ENCODE peak calls at places on chromosome 22, in ten cellular contexts. R is IMR-90, A is ovary, M is heart left ventricle, B is left lung, Y is PC-3, L is HCT116, X is pancreas, H is hepatocyte, U is transverse colon. G is an unnamed sample. For H3K4me1, the result is how much of the 10 kb centered on the place peaks cover.

GRCh38 chr22:39144101-39144815 is 8.2 kb downstream of the CBX7 start:
- DNase-seq in Y (peak), L (no peak), A (peak), M (no peak), H (peak), B (peak), U (peak), X (peak), R (peak), G (no peak)

GRCh38 chr22:45720875-45721378 is 49.3 kb downstream of the ATXN10 start:
- DNase-seq in Y (no peak), M (no peak), X (no peak), L (no peak), R (no peak), A (no peak), B (no peak), H (no peak), U (no peak), G (no peak)

GRCh38 chr22:21587803-21588611 is 20.5 kb downstream of the UBE2L3 start:
- DNase-seq in X (no peak), H (no peak), R (peak), M (no peak), U (peak), A (no peak), L (no peak), B (no peak), Y (no peak), G (no peak)

GRCh38 chr22:19902245-19902699 is 39.3 kb upstream of the COMT start:
- DNase-seq in H (no peak), X (no peak), Y (no peak), R (no peak), U (no peak), A (no peak), M (no peak), L (no peak), B (no peak), G (no peak)

GRCh38 chr22:26707581-26707980 is 50.2 kb downstream of the MIAT start:
- DNase-seq in X (no peak), A (no peak), Y (no peak), U (no peak), L (no peak), R (no peak), B (no peak), H (no peak), M (no peak), G (no peak)

GRCh38 chr22:47846206-47846605 is 1083.8 kb downstream of the TBC1D22A start:
- DNase-seq in Y (no peak), R (no peak), U (no peak), X (no peak), B (no peak), M (no peak), H (no peak), L (no peak), A (no peak), G (no peak)

GRCh38 chr22:49032821-49033220 is 794.9 kb downstream of the BRD1 start:
- DNase-seq in U (no peak), L (no peak), M (no peak), X (no peak), Y (no peak), A (no peak), H (no peak), R (no peak), B (no peak), G (no peak)

GRCh38 chr22:30872282-30873041 is 96.1 kb downstream of the MORC2 start:
- DNase-seq in H (no peak), R (no peak), Y (no peak), A (no peak), B (no peak), U (peak), X (no peak), L (no peak), M (peak), G (no peak)

GRCh38 chr22:38412435-38413084 is 42.4 kb downstream of the KCNJ4 start:
- DNase-seq in A (peak), R (no peak), Y (no peak), X (peak), H (peak), L (no peak), B (no peak), M (no peak), U (no peak), G (no peak)

GRCh38 chr22:19879996-19880785 is 25.5 kb upstream of the GNB1L start:
- DNase-seq in L (no peak), Y (no peak), A (no peak), M (peak), H (no peak), X (no peak), R (no peak), U (no peak), B (peak), G (peak)

GRCh38 chr22:39717099-39717498 is 146.5 kb downstream of the CACNA1I start:
- DNase-seq in L (no peak), B (no peak), U (no peak), Y (no peak), A (no peak), X (no peak), R (no peak), M (no peak), H (no peak), G (no peak)

GRCh38 chr22:21591695-21592094 is 24.2 kb downstream of the UBE2L3 start:
- DNase-seq in Y (peak), U (no peak), M (peak), H (no peak), R (no peak), A (no peak), B (peak), L (no peak), X (no peak), G (no peak)

GRCh38 chr22:18970180-18970947 is 34.3 kb upstream of the PRODH start:
- DNase-seq in H (peak), B (no peak), X (peak), U (no peak), R (no peak), M (peak), A (no peak), L (no peak), Y (no peak), G (peak)

GRCh38 chr22:19756288-19757128 is 4.1 kb upstream of the TBX1 start:
- DNase-seq in H (peak), L (peak), X (peak), Y (peak), A (no peak), U (peak), M (no peak), R (no peak), B (no peak), G (peak)

GRCh38 chr22:30970356-30970746 is 1.3 kb downstream of the TUG1 start:
- DNase-seq in Y (no peak), A (no peak), X (no peak), B (no peak), R (no peak), H (no peak), U (no peak), L (no peak), M (no peak), G (no peak)

GRCh38 chr22:46732041-46732379 is 6.0 kb downstream of the CERK start:
- DNase-seq in Y (no peak), M (no peak), X (no peak), U (no peak), H (no peak), B (no peak), A (no peak), L (no peak), R (no peak), G (no peak)
- H3K4me1 ChIP-seq in Y (under half), M (half or more), X (half or more), U (half or more), H (half or more), B (half or more), A (under half), L (under half), R (under half), G (under half)

GRCh38 chr22:33891455-33891854 is 28.8 kb downstream of the LARGE1 start:
- DNase-seq in U (no peak), X (no peak), H (no peak), A (no peak), B (no peak), Y (no peak), L (no peak), M (no peak), R (no peak), G (no peak)

GRCh38 chr22:33887173-33887572 is 33.1 kb downstream of the LARGE1 start:
- DNase-seq in Y (no peak), X (no peak), M (no peak), L (no peak), B (no peak), R (no peak), A (no peak), H (no peak), U (no peak), G (no peak)

GRCh38 chr22:33886696-33887095 is 33.6 kb downstream of the LARGE1 start:
- DNase-seq in B (no peak), L (no peak), Y (no peak), X (no peak), H (no peak), M (no peak), U (no peak), R (no peak), A (no peak), G (no peak)

GRCh38 chr22:33889748-33890147 is 30.5 kb downstream of the LARGE1 start:
- DNase-seq in R (no peak), M (no peak), U (no peak), B (no peak), X (no peak), A (no peak), Y (no peak), L (no peak), H (no peak), G (no peak)

DNA sequence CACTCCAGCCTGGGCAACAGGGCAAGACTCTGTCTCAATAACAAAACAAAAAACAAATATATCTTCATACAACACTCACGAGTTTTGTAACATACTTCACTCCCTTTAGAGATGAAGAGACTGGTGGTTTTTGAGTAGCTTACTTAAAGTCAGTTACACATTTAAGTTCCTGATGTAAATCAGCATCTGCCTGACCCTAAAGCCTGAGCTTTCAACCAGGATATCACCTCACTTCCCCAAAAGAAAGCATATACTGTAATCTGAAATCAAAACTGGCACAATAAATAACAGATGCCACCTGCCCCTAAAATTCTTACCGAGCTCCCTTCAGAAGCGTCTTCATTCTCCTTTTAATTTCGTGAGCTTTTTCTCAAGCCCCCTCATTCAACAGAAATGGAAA is 31.5 kb downstream of the LARGE1 start:
- DNase-seq in X (no peak), A (no peak), U (no peak), Y (no peak), R (no peak), M (no peak), B (no peak), L (no peak), H (no peak), G (no peak)
- H3K4me3 ChIP-seq in X (no peak), A (no peak), U (no peak), Y (no peak), R (no peak), M (no peak), B (no peak), L (no peak), H (no peak), G (no peak)

DNA sequence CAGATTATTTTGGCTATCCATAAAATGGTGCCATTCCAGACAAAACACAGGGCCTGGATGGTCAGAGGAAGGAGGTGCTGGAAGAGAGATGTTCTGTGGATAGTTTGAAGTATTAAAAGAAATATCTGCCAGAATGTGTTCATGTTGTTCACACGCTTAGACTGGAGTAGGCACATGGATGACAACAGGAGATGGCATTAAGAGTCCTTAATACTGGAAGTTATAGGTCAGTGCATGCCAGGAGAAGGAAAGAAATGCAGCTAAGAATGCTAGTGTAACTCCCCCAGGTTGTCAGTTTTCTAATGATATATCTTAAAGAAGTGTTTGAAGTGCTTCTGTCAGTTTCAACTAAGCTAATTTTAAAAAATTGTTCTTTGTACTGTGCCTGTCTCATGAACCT is 20.2 kb downstream of the KREMEN1 start:
- DNase-seq in L (no peak), B (no peak), R (no peak), U (no peak), Y (no peak), X (no peak), H (no peak), A (no peak), M (no peak), G (no peak)
- H3K4me1 ChIP-seq in L (under half), B (under half), R (under half), U (under half), Y (under half), X (under half), H (under half), A (under half), M (under half), G (under half)

DNA sequence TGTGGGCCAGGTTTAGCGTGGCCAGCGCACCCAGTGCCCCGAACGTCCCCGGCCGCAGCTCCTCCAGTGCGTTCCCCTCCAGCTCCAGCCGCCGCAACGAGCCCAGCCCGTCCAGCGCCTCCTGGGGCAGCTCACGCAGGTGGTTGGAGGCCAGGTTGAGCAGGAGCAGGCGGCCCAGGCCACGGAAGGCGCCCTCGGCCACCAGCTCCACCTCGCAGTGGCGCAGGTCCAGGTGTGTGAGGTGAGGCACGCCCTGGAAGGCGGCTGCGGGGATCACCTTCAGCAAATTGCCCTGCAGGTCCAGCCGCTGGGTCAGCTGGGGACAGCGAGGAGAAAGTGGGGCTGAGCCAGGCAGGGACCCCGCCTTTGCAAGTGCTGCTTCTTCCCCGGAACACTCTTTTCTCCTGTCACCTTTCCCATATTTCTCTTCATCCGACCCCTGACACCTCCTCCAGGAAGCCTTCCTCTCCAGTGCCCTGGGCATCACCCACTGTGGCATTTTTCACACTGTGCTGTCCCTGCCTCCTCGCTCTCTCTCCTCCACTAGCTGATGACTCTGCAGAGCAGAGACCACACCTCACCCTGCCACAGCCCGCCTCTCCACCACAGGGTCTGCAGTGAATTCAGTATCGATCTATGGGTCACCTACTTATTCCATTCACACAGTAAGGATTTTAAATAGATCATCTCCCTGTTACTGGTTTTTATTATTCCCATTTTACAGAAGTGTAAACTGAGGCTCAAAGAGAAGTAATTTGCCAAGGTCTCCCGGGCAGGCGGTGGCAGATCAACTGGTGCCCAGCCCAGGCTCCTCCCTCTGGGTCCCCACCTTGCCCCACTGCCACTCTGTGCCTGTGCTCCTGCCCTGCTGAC is 1.9 kb downstream of the CHADL start:
- DNase-seq in R (no peak), X (no peak), A (no peak), H (no peak), M (no peak), Y (no peak), U (no peak), B (no peak), L (no peak), G (no peak)
- H3K4me3 ChIP-seq in R (no peak), X (no peak), A (no peak), H (no peak), M (no peak), Y (no peak), U (no peak), B (no peak), L (no peak), G (no peak)

GRCh38 chr22:42997577-42997976 is 17.4 kb downstream of the PACSIN2 start:
- DNase-seq in B (no peak), X (no peak), Y (no peak), L (no peak), R (no peak), A (no peak), M (no peak), H (no peak), U (no peak), G (no peak)
- H3K4me1 ChIP-seq in B (half or more), X (half or more), Y (half or more), L (half or more), R (under half), A (under half), M (half or more), H (half or more), U (half or more), G (half or more)

GRCh38 chr22:50323900-50324299 is 2.9 kb downstream of the DENND6B start:
- DNase-seq in B (no peak), X (no peak), A (no peak), Y (no peak), U (no peak), M (no peak), R (no peak), H (peak), L (no peak), G (no peak)

GRCh38 chr22:50326225-50326958 is 420 bp downstream of the DENND6B start:
- DNase-seq in R (no peak), H (no peak), L (no peak), U (no peak), A (no peak), M (no peak), B (no peak), X (no peak), Y (no peak), G (no peak)

GRCh38 chr22:50327711-50328019 is 853 bp upstream of the DENND6B start:
- DNase-seq in U (no peak), A (no peak), H (no peak), X (no peak), M (no peak), R (no peak), Y (no peak), B (no peak), L (no peak), G (no peak)

GRCh38 chr22:50326959-50327710 is at the start of gene DENND6B:
- DNase-seq in R (peak), L (no peak), M (peak), A (peak), H (peak), X (peak), Y (peak), B (peak), U (peak), G (peak)

GRCh38 chr22:50325444-50326224 is 1.2 kb downstream of the DENND6B start:
- DNase-seq in Y (no peak), L (no peak), M (no peak), A (no peak), R (no peak), U (no peak), X (no peak), H (no peak), B (no peak), G (no peak)
- H3K4me3 ChIP-seq in Y (peak), L (peak), M (peak), A (no peak), R (peak), U (peak), X (no peak), H (no peak), B (no peak), G (peak)

GRCh38 chr22:28904211-28904808 is 20.9 kb downstream of the ZNRF3 start:
- DNase-seq in X (no peak), U (no peak), Y (no peak), M (no peak), L (no peak), H (peak), A (no peak), B (no peak), R (peak), G (no peak)
- H3K4me1 ChIP-seq in X (under half), U (under half), Y (under half), M (under half), L (under half), H (under half), A (under half), B (under half), R (under half), G (half or more)

GRCh38 chr22:23815781-23816551 is 22.8 kb downstream of the DERL3 start:
- DNase-seq in L (no peak), M (no peak), B (no peak), U (no peak), A (no peak), H (no peak), Y (no peak), X (no peak), R (no peak), G (no peak)
- H3K4me3 ChIP-seq in L (no peak), M (no peak), B (no peak), U (no peak), A (no peak), H (no peak), Y (no peak), X (no peak), R (no peak), G (no peak)